ENCODE peak calls at places on chromosome 14, in seven cellular contexts. C is naive thymus-derived CD4-positive, alpha-beta T cell; K is stimulated activated CD4-positive, alpha-beta T cell treated with anti-CD3 and anti-CD28 coated beads, Interleukin-2, amount 100 ng/mL, for 24 hours; A is NCI-H748 treated with DMSO at 0.1 percent for 48 hours; N is skeletal muscle cell; X is WTC11; P is stimulated activated CD8-positive, alpha-beta memory T cell treated with anti-CD3 and anti-CD28 coated beads, Interleukin-12 subunit alpha, Interleukin-12 subunit beta, amount 100 ng/mL, for 1 hour. Z is an unnamed sample.

GRCh38 chr14:99579903-99580570 is 24.0 kb downstream of the CCDC85C start:
- DNase-seq in C (no peak), K (no peak), A (no peak), N (no peak), X (peak), P (no peak), Z (peak)

GRCh38 chr14:76918176-76918750 is 92.1 kb downstream of the LRRC74A start:
- DNase-seq in C (no peak), K (no peak), A (no peak), N (peak), X (no peak), P (no peak), Z (peak)

GRCh38 chr14:101124860-101125259 is 221.3 kb upstream of the RTL1 start:
- DNase-seq in C (no peak), K (no peak), A (no peak), N (no peak), X (no peak), P (no peak), Z (no peak)

GRCh38 chr14:36281309-36281708 is 39.1 kb downstream of the MBIP start:
- DNase-seq in C (no peak), K (no peak), A (no peak), N (no peak), X (no peak), P (no peak), Z (no peak)

GRCh38 chr14:106185837-106186233 is 659.5 kb downstream of the TMEM121 start:
- DNase-seq in C (peak), K (peak), A (no peak), N (no peak), X (no peak), P (peak), Z (no peak)

GRCh38 chr14:23578560-23579310 is at the start of gene JPH4:
- DNase-seq in C (no peak), K (no peak), A (no peak), N (no peak), X (peak), P (no peak), Z (peak)

GRCh38 chr14:63562414-63562813 is 19.2 kb upstream of the PPP2R5E start:
- DNase-seq in C (no peak), K (no peak), A (no peak), N (no peak), X (no peak), P (no peak), Z (no peak)

GRCh38 chr14:99566009-99566389 is 38.0 kb downstream of the CCDC85C start:
- DNase-seq in C (no peak), K (no peak), A (no peak), N (no peak), X (no peak), P (no peak), Z (no peak)

GRCh38 chr14:49303952-49304516 is 282.1 kb downstream of the RPS29 start:
- DNase-seq in C (no peak), K (no peak), A (no peak), N (no peak), X (peak), P (no peak), Z (peak)

GRCh38 chr14:84814391-84814790 is 715.6 kb upstream of the FLRT2 start:
- DNase-seq in C (no peak), K (no peak), A (no peak), N (no peak), X (no peak), P (no peak), Z (no peak)

GRCh38 chr14:32507029-32507984 is 178.2 kb downstream of the AKAP6 start:
- DNase-seq in C (no peak), K (no peak), A (no peak), N (peak), X (no peak), P (no peak), Z (peak)

GRCh38 chr14:95886366-95886765 is 9.7 kb downstream of the TUNAR start:
- DNase-seq in C (no peak), K (no peak), A (no peak), N (no peak), X (no peak), P (no peak), Z (no peak)

GRCh38 chr14:96663491-96664067 is 133.6 kb upstream of the VRK1 start:
- DNase-seq in C (no peak), K (no peak), A (no peak), N (no peak), X (no peak), P (no peak), Z (peak)

GRCh38 chr14:32087173-32087861 is 10.2 kb downstream of the ARHGAP5 start:
- DNase-seq in C (no peak), K (no peak), A (no peak), N (no peak), X (no peak), P (no peak), Z (no peak)

GRCh38 chr14:24132061-24132685 is 1.7 kb downstream of the FITM1 start:
- DNase-seq in C (peak), K (peak), A (no peak), N (no peak), X (no peak), P (no peak), Z (no peak)

GRCh38 chr14:101116065-101116464 is 212.5 kb upstream of the RTL1 start:
- DNase-seq in C (no peak), K (peak), A (no peak), N (no peak), X (no peak), P (no peak), Z (peak)